ENCODE peak calls at places on chromosome 14, in four cellular contexts. I, X, N and C are unnamed samples.

GRCh38 chr14:101108579-101109346 is 205.2 kb upstream of the RTL1 start:
- DNase-seq in I (no peak), X (no peak), N (peak; percentile 27), C (no peak)

GRCh38 chr14:64673748-64674147 is 30.5 kb upstream of the PLEKHG3 start:
- DNase-seq in N (peak; percentile 55), I (no peak), X (no peak), C (peak; percentile 51)

GRCh38 chr14:50318031-50318626 is 6.0 kb downstream of the DMAC2L start:
- DNase-seq in N (no peak), X (no peak), I (no peak), C (no peak)

GRCh38 chr14:55846852-55847471 is 267.0 kb downstream of the KTN1 start:
- DNase-seq in I (no peak), X (peak; percentile 26), N (peak; percentile 48), C (no peak)

GRCh38 chr14:95052016-95052585 is 105.2 kb downstream of the DICER1 start:
- DNase-seq in N (peak; percentile 36), I (no peak), X (no peak), C (no peak)

GRCh38 chr14:77059276-77059934 is 30.9 kb upstream of the IRF2BPL start:
- DNase-seq in I (no peak), X (peak; percentile 45), N (no peak), C (no peak)

GRCh38 chr14:104132981-104133380 is 5.4 kb upstream of the KIF26A start:
- DNase-seq in I (no peak), N (no peak), X (no peak), C (no peak)

GRCh38 chr14:101470266-101470665 is 91.0 kb upstream of the DIO3 start:
- DNase-seq in X (no peak), N (no peak), I (no peak), C (no peak)

GRCh38 chr14:64423987-64424386 is 35.8 kb downstream of the MTHFD1 start:
- DNase-seq in I (no peak), X (no peak), N (no peak), C (no peak)

GRCh38 chr14:39469094-39469710 is 37.0 kb upstream of the FBXO33 start:
- DNase-seq in X (no peak), N (no peak), I (peak; percentile 36), C (peak; percentile 20)
- TF ChIP-seq CTCF in X (no peak), N (peak; percentile 5), I (peak; percentile 39), C (no peak)

GRCh38 chr14:66802962-66803361 is 295.0 kb downstream of the GPHN start:
- DNase-seq in I (peak; percentile 65), N (no peak), X (no peak), C (no peak)

DNA sequence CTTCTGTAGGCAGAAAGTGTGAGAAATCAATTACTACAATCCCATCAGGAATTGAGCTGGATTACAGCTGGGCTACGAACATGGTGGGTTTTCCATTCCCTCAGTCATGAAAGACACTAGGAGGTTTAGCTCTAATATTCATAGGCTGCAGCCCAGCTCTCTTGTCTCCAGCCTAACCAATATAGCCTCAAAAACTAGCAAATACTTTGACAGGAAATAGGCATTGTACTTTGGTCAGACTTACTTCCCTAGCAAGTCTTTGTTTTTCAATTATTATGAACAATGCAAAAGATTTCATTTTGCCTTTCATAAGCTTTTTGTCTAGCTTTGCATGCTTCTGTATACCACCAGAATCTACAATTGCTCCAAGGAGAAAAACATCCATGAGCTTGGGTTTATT is 296.2 kb downstream of the GPHN start:
- DNase-seq in X (no peak), N (no peak), I (no peak), C (no peak)
- TF ChIP-seq CTCF in X (no peak), N (no peak), I (no peak), C (no peak)

GRCh38 chr14:24310666-24311604 is at the start of gene LTB4R:
- DNase-seq in I (peak; percentile 61), X (peak; percentile 88), N (peak; percentile 89), C (peak; percentile 69)
- TF ChIP-seq CTCF in I (peak; percentile 35), X (peak; percentile 14), N (peak; percentile 49), C (peak; percentile 37)

DNA sequence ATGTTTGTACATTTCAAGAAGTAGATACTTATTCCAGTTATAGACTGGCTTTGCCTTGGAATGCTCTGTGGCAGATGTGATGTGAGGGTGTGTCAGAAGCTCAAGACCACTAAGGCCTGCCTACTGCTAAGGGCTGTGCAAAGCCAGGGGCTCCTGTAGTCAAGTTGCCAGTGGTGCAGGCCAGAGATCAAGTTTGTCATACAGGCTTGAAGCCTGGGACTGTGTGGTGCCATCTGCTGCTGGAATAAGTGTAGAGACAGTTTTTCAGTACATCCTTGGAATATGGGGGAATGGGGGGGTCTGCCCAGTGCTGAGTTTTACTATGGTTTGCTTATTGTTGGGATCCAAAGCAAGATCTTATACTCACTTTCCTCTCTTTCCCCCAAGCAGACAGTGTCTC is 649.9 kb upstream of the FOXG1 start:
- DNase-seq in N (no peak), X (no peak), I (no peak), C (no peak)
- TF ChIP-seq CTCF in N (no peak), X (no peak), I (no peak), C (no peak)

GRCh38 chr14:68862954-68863594 is 70.2 kb upstream of the ZFP36L1 start:
- DNase-seq in X (peak; percentile 78), N (peak; percentile 88), I (peak; percentile 39), C (peak; percentile 59)
- TF ChIP-seq CTCF in X (peak; percentile 71), N (peak; percentile 76), I (peak; percentile 59), C (peak; percentile 64)